ENCODE peak calls at places on chromosomes 4 and X, in six cellular contexts. P, V, M, W, C and I are unnamed samples.

GRCh38 chr4:112213850-112214249 is 17.7 kb upstream of the AP1AR start:
- DNase-seq in C (no peak), P (peak; percentile 83), V (no peak), M (no peak), W (no peak), I (no peak)

GRCh38 chrX:68754406-68754805 is 74.4 kb upstream of the EFNB1 start:
- DNase-seq in C (no peak), W (no peak), P (no peak), M (no peak), V (no peak), I (no peak)

GRCh38 chrX:31178769-31179125 is 106.9 kb upstream of the FTHL17 start:
- DNase-seq in M (no peak), P (no peak), C (no peak), W (no peak), V (no peak), I (no peak)

GRCh38 chr4:118682928-118683327 is 2.3 kb upstream of the METTL14 start:
- DNase-seq in P (peak; percentile 49), M (no peak), V (no peak), W (no peak), C (no peak), I (peak; percentile 57)

GRCh38 chr4:152478456-152479237 is 57.2 kb downstream of the FBXW7 start:
- DNase-seq in V (no peak), W (no peak), C (no peak), M (no peak), P (peak; percentile 64), I (no peak)

GRCh38 chrX:30881797-30882196 is 7.3 kb downstream of the TAB3 start:
- DNase-seq in V (no peak), M (no peak), P (no peak), C (no peak), W (no peak), I (no peak)

GRCh38 chrX:19747672-19748610 is 139.5 kb downstream of the SH3KBP1 start:
- DNase-seq in V (peak; percentile 40), W (peak; percentile 47), C (no peak), P (no peak), M (no peak), I (peak; percentile 81)

GRCh38 chrX:57134702-57135101 is 2.5 kb downstream of the SPIN2A start:
- DNase-seq in M (no peak), P (no peak), V (no peak), C (no peak), W (no peak), I (no peak)

GRCh38 chr4:16196482-16197393 is 29.5 kb downstream of the TAPT1 start:
- DNase-seq in V (no peak), M (no peak), W (no peak), P (peak; percentile 73), C (peak; percentile 23), I (peak; percentile 29)

GRCh38 chr4:71608674-71609062 is 175.2 kb downstream of the GC start:
- DNase-seq in P (no peak), M (no peak), C (no peak), W (no peak), V (no peak), I (no peak)

GRCh38 chrX:13254076-13254785 is 65.6 kb downstream of the ATXN3L start:
- DNase-seq in P (peak; percentile 68), M (peak; percentile 4), V (no peak), W (no peak), C (no peak), I (peak; percentile 29)

GRCh38 chr4:17704020-17704657 is 77.3 kb downstream of the FAM184B start:
- DNase-seq in C (no peak), M (no peak), P (no peak), V (no peak), W (no peak), I (no peak)

GRCh38 chr4:113336556-113336955 is 287.1 kb downstream of the ANK2 start:
- DNase-seq in W (no peak), M (no peak), C (no peak), V (no peak), P (no peak), I (no peak)

GRCh38 chrX:108699368-108699767 is 37.0 kb downstream of the IRS4 start:
- DNase-seq in W (no peak), P (peak; percentile 53), C (no peak), V (no peak), M (no peak), I (peak; percentile 33)

GRCh38 chr4:99062120-99062519 is 26.5 kb downstream of the ADH5 start:
- DNase-seq in M (no peak), P (no peak), C (no peak), W (no peak), V (no peak), I (no peak)

GRCh38 chrX:23035493-23035892 is 35.7 kb downstream of the DDX53 start:
- DNase-seq in M (no peak), W (no peak), C (no peak), V (no peak), P (no peak), I (no peak)

GRCh38 chr4:3862640-3863420 is 96.6 kb downstream of the ADRA2C start:
- DNase-seq in V (no peak), C (peak; percentile 31), P (no peak), W (no peak), M (no peak), I (no peak)

GRCh38 chr4:40055379-40055872 is 1.2 kb upstream of the N4BP2 start:
- DNase-seq in C (no peak), W (peak; percentile 46), M (no peak), P (no peak), V (no peak), I (peak; percentile 78)

GRCh38 chrX:28966335-28966734 is 379.1 kb downstream of the IL1RAPL1 start:
- DNase-seq in P (peak; percentile 18), C (no peak), V (no peak), M (no peak), W (no peak), I (no peak)

GRCh38 chr4:26839534-26839951 is 21.1 kb upstream of the STIM2 start:
- DNase-seq in C (no peak), W (no peak), V (no peak), P (peak; percentile 26), M (no peak), I (no peak)

GRCh38 chr4:10239982-10240654 is 123.5 kb upstream of the WDR1 start:
- DNase-seq in P (peak; percentile 18), M (no peak), V (no peak), C (no peak), W (no peak), I (peak; percentile 0)

GRCh38 chrX:107629533-107629909 is 1.2 kb downstream of the PRPS1 start:
- DNase-seq in M (no peak), V (no peak), W (no peak), P (peak; percentile 32), C (no peak), I (peak; percentile 55)

GRCh38 chr4:53365486-53366300 is at the start of gene SCFD2:
- DNase-seq in C (peak; percentile 92), P (peak; percentile 98), W (peak; percentile 97), M (peak; percentile 98), V (peak; percentile 92), I (peak; percentile 98)

GRCh38 chrX:7139202-7140081 is 8.1 kb upstream of the STS start:
- DNase-seq in V (no peak), M (no peak), C (no peak), W (no peak), P (peak; percentile 38), I (no peak)

GRCh38 chr4:139876328-139876941 is 210.8 kb downstream of the MGST2 start:
- DNase-seq in V (no peak), C (no peak), W (no peak), M (no peak), P (no peak), I (no peak)

GRCh38 chr4:128871948-128872347 is 62.4 kb downstream of the JADE1 start:
- DNase-seq in C (no peak), M (no peak), V (no peak), W (no peak), P (peak; percentile 77), I (no peak)

GRCh38 chrX:77628294-77629025 is 157.6 kb downstream of the ATRX start:
- DNase-seq in M (no peak), P (no peak), V (no peak), W (no peak), C (no peak), I (peak; percentile 19)

GRCh38 chr4:118099106-118099505 is 64.8 kb downstream of the NDST3 start:
- DNase-seq in C (no peak), W (no peak), P (no peak), V (no peak), M (no peak), I (no peak)

GRCh38 chr4:16123356-16124084 is 39.7 kb upstream of the PROM1 start:
- DNase-seq in M (no peak), P (no peak), V (no peak), W (no peak), C (no peak), I (no peak)

GRCh38 chr4:10083331-10083769 is 33.2 kb downstream of the WDR1 start:
- DNase-seq in W (no peak), C (no peak), V (no peak), M (no peak), P (no peak), I (no peak)

GRCh38 chr4:183111452-183111885 is 12.4 kb downstream of the WWC2 start:
- DNase-seq in V (no peak), W (no peak), M (no peak), C (no peak), P (no peak), I (no peak)